ENCODE peak calls at places on chromosomes 11 and 22, in eight cellular contexts. Z is AG09309, D is fibroblast of villous mesenchyme, K is spleen, U is A549, V is right atrium auricular region, Y is cardiac fibroblast, Q is small intestine. J is an unnamed sample.

GRCh38 chr11:119223856-119224255 is 17.7 kb downstream of the CBL start:
- DNase-seq in Z (no peak), D (peak), K (no peak), U (no peak), V (no peak), Y (no peak), Q (no peak), J (no peak)

GRCh38 chr11:76735841-76736240 is 47.3 kb upstream of the TSKU start:
- DNase-seq in Z (no peak), D (no peak), K (no peak), U (no peak), V (no peak), Y (no peak), Q (no peak), J (no peak)

GRCh38 chr11:64765291-64765803 is 5.6 kb upstream of the PYGM start:
- DNase-seq in Z (no peak), D (no peak), K (peak), U (no peak), V (no peak), Y (no peak), Q (no peak), J (no peak)

GRCh38 chr11:14764899-14765527 is 121.4 kb downstream of the PDE3B start:
- DNase-seq in Z (no peak), D (peak), K (no peak), U (no peak), V (no peak), Y (peak), Q (peak), J (no peak)

GRCh38 chr11:68524681-68525080 is 64.1 kb downstream of the PPP6R3 start:
- DNase-seq in Z (no peak), D (no peak), K (no peak), U (no peak), V (no peak), Y (peak), Q (no peak), J (no peak)

GRCh38 chr11:119361056-119361787 is 14.7 kb upstream of the MFRP start:
- DNase-seq in Z (peak), D (peak), K (peak), U (peak), V (no peak), Y (peak), Q (peak), J (peak)

GRCh38 chr11:130223291-130223971 is 63.8 kb downstream of the ST14 start:
- DNase-seq in Z (no peak), D (no peak), K (no peak), U (no peak), V (no peak), Y (peak), Q (no peak), J (no peak)

GRCh38 chr22:27170491-27170890 is 513.1 kb downstream of the MIAT start:
- DNase-seq in Z (peak), D (peak), K (no peak), U (peak), V (no peak), Y (peak), Q (no peak), J (no peak)

GRCh38 chr11:65777241-65777640 is 3.5 kb downstream of the AP5B1 start:
- DNase-seq in Z (no peak), D (no peak), K (peak), U (no peak), V (peak), Y (no peak), Q (no peak), J (no peak)

GRCh38 chr11:46377266-46377665 is 4.2 kb upstream of the MDK start:
- DNase-seq in Z (no peak), D (no peak), K (no peak), U (no peak), V (no peak), Y (no peak), Q (no peak), J (no peak)

DNA sequence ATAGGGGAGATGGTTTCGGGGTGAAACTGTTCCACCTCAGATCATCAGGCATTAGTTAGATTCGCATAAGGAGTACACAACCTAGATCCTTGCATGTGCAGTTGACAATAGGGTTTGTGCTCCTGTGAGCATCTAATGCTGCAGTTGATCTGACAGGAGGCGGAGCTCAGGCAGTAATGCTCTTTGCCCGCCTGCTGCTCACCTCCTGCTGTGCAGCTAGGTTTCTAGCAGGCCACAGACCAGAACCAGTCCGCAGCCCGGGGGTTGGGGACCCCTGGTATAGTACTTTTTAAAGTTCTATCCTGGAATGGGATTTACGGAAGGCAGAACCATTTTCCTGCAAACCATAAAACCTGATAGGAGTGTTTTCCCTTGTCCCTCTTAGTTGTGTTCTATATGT is 54.6 kb downstream of the POLD3 start:
- DNase-seq in Z (no peak), D (no peak), K (peak), U (no peak), V (no peak), Y (no peak), Q (no peak), J (no peak)
- H3K4me3 ChIP-seq in Z (no peak), D (no peak), K (no peak), U (no peak), V (no peak), Y (no peak), Q (no peak), J (no peak)

DNA sequence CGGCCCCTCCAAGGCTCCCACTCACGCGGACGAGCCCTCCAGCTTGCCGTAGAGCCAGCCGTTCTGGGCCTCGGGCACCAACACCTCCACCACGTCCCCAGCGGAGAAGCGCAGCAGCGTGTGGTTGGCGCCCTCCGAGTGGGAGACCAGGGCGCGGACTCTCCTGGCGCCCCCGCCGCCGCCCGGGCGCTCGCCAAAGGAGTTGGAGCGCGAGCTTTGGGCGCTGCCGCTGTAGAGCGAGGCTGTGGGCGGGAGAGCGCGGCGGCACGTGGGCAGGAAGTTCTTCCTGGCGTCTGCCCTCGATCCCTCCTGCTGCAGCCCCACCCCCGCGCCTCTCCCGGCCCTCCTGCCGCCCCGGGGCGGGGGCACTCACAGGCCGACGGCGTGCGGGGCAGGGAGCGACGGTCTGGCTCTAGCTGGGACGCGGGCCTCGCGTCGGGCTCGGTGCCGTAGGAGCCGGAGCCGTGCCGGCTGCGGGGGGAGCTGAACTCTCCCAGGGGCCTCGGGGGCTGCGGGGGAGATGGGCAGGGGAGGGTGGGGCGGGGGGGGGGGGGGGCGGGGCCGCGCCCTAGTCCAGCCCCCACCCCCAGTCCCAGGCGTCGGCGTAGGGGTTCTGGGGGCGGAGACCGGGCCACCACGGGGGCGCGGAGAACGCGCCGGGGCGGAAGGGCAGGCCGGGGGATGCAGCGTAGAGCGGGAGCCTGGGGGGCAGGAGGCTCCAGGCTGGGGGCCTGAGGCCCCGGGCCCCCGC is 4.9 kb upstream of the SLC16A8 start:
- DNase-seq in Z (no peak), D (peak), K (no peak), U (no peak), V (no peak), Y (peak), Q (no peak), J (no peak)
- H3K4me3 ChIP-seq in Z (peak), D (peak), K (no peak), U (no peak), V (peak), Y (no peak), Q (no peak), J (no peak)

GRCh38 chr11:93922830-93923229 is 72.4 kb upstream of the VSTM5 start:
- DNase-seq in Z (no peak), D (no peak), K (no peak), U (no peak), V (no peak), Y (no peak), Q (peak), J (no peak)

GRCh38 chr11:93921695-93922468 is 71.5 kb upstream of the VSTM5 start:
- DNase-seq in Z (no peak), D (peak), K (no peak), U (peak), V (no peak), Y (peak), Q (peak), J (peak)

GRCh38 chr11:93917673-93918072 is 67.3 kb upstream of the VSTM5 start:
- DNase-seq in Z (no peak), D (no peak), K (no peak), U (no peak), V (no peak), Y (no peak), Q (no peak), J (no peak)
- H3K4me3 ChIP-seq in Z (no peak), D (no peak), K (no peak), U (no peak), V (no peak), Y (no peak), Q (no peak), J (no peak)

GRCh38 chr11:3837793-3838192 is 3.0 kb downstream of the RHOG start:
- DNase-seq in Z (no peak), D (peak), K (peak), U (no peak), V (peak), Y (peak), Q (peak), J (peak)

GRCh38 chr11:3835100-3835485 is 5.7 kb downstream of the RHOG start:
- DNase-seq in Z (no peak), D (no peak), K (peak), U (no peak), V (no peak), Y (no peak), Q (peak), J (no peak)

GRCh38 chr11:3836903-3837302 is 3.9 kb downstream of the RHOG start:
- DNase-seq in Z (no peak), D (no peak), K (peak), U (no peak), V (no peak), Y (no peak), Q (peak), J (peak)

GRCh38 chr11:3834349-3835099 is 6.2 kb downstream of the RHOG start:
- DNase-seq in Z (no peak), D (peak), K (peak), U (no peak), V (peak), Y (no peak), Q (peak), J (peak)

GRCh38 chr11:3835752-3836151 is 5.0 kb downstream of the RHOG start:
- DNase-seq in Z (no peak), D (no peak), K (peak), U (no peak), V (no peak), Y (no peak), Q (no peak), J (no peak)
- H3K4me3 ChIP-seq in Z (no peak), D (no peak), K (peak), U (no peak), V (no peak), Y (no peak), Q (no peak), J (no peak)

DNA sequence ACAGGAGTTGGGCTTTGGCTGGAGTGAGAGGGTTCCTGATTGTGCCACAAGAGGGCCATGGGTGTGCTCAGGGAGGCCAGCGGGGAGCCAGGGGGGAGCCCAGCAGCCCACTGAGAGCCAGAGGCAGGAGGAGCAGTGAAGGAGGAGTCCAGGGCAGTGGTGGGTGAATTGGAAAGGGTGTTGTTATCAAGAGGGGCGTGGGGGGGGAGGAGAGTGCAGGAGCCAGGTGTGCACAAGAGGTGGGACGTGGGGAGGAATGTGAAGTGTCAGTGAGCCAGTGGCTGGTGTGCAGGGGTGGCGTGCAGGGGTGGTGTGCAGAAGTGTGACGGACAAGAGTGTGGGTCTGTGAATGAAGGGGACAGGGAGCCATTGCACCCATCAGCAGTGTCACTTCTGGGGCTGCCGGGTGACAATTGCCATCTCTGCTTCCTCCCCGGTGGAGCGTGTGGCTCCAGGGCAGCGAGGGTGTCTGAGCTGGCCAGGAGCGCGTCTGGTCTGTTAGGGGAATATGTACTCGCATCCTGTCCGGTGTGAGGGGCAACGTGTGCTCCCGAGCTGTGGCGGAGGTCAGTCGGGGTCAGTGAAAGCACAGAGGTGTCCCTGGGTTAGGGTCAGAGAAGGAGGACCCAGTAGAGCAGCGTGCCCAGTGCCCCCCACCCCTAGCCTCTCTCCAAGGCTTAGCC is 1.7 kb downstream of the CLCF1 start:
- DNase-seq in Z (no peak), D (peak), K (peak), U (peak), V (peak), Y (peak), Q (peak), J (peak)
- H3K4me3 ChIP-seq in Z (peak), D (peak), K (peak), U (peak), V (peak), Y (peak), Q (peak), J (peak)

GRCh38 chr11:92461478-92461877 is 236.9 kb downstream of the FAT3 start:
- DNase-seq in Z (no peak), D (no peak), K (no peak), U (no peak), V (no peak), Y (no peak), Q (no peak), J (no peak)
- H3K4me3 ChIP-seq in Z (no peak), D (no peak), K (no peak), U (no peak), V (no peak), Y (no peak), Q (no peak), J (no peak)

GRCh38 chr22:49763696-49764095 is 64.0 kb downstream of the BRD1 start:
- DNase-seq in Z (no peak), D (no peak), K (peak), U (no peak), V (no peak), Y (no peak), Q (no peak), J (no peak)
- H3K4me3 ChIP-seq in Z (no peak), D (no peak), K (no peak), U (no peak), V (no peak), Y (no peak), Q (no peak), J (no peak)

J was measured in Karpas-422.